ENCODE peak calls at places on chromosomes 5 and 9, in nine cellular contexts. Z is H1; W is T-helper 17 cell; P is uterus; X is stimulated activated CD8-positive, alpha-beta memory T cell treated with anti-CD3 and anti-CD28 coated beads, Interleukin-12 subunit alpha, Interleukin-12 subunit beta, amount 100 ng/mL, for 1 hour; K is NCI-H69; F is GM12892; D is A549; J is GM10248. S is an unnamed sample.

GRCh38 chr5:20606006-20606405 is 618.0 kb upstream of the CDH18 start:
- DNase-seq in P (no peak), F (no peak), X (no peak), Z (no peak), K (peak; percentile 23), D (no peak), J (no peak), W (no peak), S (no peak)

GRCh38 chr9:126151031-126151670 is 175.5 kb upstream of the MVB12B start:
- DNase-seq in D (no peak), F (no peak), K (peak; percentile 99), J (no peak), P (no peak), Z (no peak), X (no peak), W (no peak), S (no peak)

GRCh38 chr5:2376486-2376885 is 375.0 kb downstream of the IRX2 start:
- DNase-seq in Z (no peak), P (no peak), X (no peak), J (no peak), F (no peak), D (no peak), K (no peak), W (no peak), S (no peak)

GRCh38 chr9:79917417-79917816 is 345.7 kb downstream of the TLE4 start:
- DNase-seq in J (no peak), P (no peak), W (no peak), Z (no peak), D (no peak), F (no peak), K (no peak), X (no peak), S (no peak)

GRCh38 chr5:54637654-54638053 is 120.1 kb downstream of the SNX18 start:
- DNase-seq in J (no peak), K (no peak), D (no peak), Z (no peak), P (peak; percentile 51), F (no peak), W (no peak), X (no peak), S (no peak)

GRCh38 chr5:61472172-61472958 is 140.3 kb downstream of the ZSWIM6 start:
- DNase-seq in F (no peak), W (no peak), J (no peak), D (no peak), X (no peak), Z (no peak), P (no peak), K (no peak), S (no peak)

GRCh38 chr9:114674798-114675554 is 7.0 kb downstream of the TEX48 start:
- DNase-seq in P (no peak), K (peak; percentile 62), F (no peak), D (no peak), W (no peak), J (no peak), Z (no peak), X (no peak), S (peak; percentile 40)

GRCh38 chr9:35954942-35955546 is 2.9 kb downstream of the OR2S2 start:
- DNase-seq in J (peak; percentile 71), K (peak; percentile 67), X (peak; percentile 15), W (no peak), F (peak; percentile 25), Z (no peak), P (peak; percentile 37), D (peak; percentile 42), S (peak; percentile 84)

GRCh38 chr5:54836959-54837534 is 148.3 kb downstream of the ESM1 start:
- DNase-seq in Z (no peak), X (no peak), D (no peak), K (no peak), P (no peak), W (no peak), J (no peak), F (no peak), S (peak; percentile 83)

GRCh38 chr5:1322955-1323802 is 21.7 kb downstream of the CLPTM1L start:
- DNase-seq in W (no peak), K (no peak), P (peak; percentile 12), X (no peak), D (no peak), J (no peak), F (peak; percentile 5), Z (no peak), S (no peak)

GRCh38 chr9:110890416-110890815 is 147.9 kb downstream of the LPAR1 start:
- DNase-seq in P (no peak), J (no peak), K (no peak), Z (no peak), D (no peak), F (no peak), W (no peak), X (no peak), S (no peak)

GRCh38 chr9:99894826-99895225 is 11.6 kb upstream of the STX17 start:
- DNase-seq in P (no peak), Z (no peak), W (no peak), X (no peak), K (no peak), F (no peak), D (no peak), J (no peak), S (no peak)

GRCh38 chr5:179614745-179615144 is 8.7 kb downstream of the HNRNPH1 start:
- DNase-seq in D (no peak), K (no peak), W (no peak), X (no peak), P (no peak), F (no peak), Z (no peak), J (no peak), S (no peak)

GRCh38 chr5:82859439-82860140 is 217.6 kb downstream of the TMEM167A start:
- DNase-seq in J (no peak), D (no peak), X (no peak), Z (no peak), W (no peak), K (no peak), F (no peak), P (no peak), S (no peak)

GRCh38 chr5:73640861-73641320 is 14.9 kb downstream of the ARHGEF28 start:
- DNase-seq in K (no peak), J (no peak), X (no peak), D (no peak), W (no peak), Z (no peak), P (no peak), F (no peak), S (peak; percentile 70)

GRCh38 chr9:136537896-136538598 is 7.8 kb downstream of the NOTCH1 start:
- DNase-seq in F (no peak), J (no peak), X (no peak), K (no peak), Z (no peak), W (no peak), D (no peak), P (no peak), S (peak; percentile 44)

GRCh38 chr9:86410281-86410680 is 56.1 kb upstream of the TUT7 start:
- DNase-seq in F (no peak), J (no peak), P (no peak), D (no peak), X (no peak), W (no peak), Z (peak; percentile 38), K (peak; percentile 18), S (no peak)

GRCh38 chr9:134661791-134662142 is 20.2 kb downstream of the COL5A1 start:
- DNase-seq in F (no peak), J (no peak), K (no peak), X (no peak), W (no peak), P (peak; percentile 72), Z (no peak), D (no peak), S (peak; percentile 73)

GRCh38 chr5:32233696-32234447 is 59.8 kb upstream of the GOLPH3 start:
- DNase-seq in Z (no peak), D (no peak), X (no peak), K (peak; percentile 69), F (no peak), P (no peak), J (no peak), W (no peak), S (peak; percentile 91)

GRCh38 chr9:117783828-117784227 is 79.6 kb downstream of the TLR4 start:
- DNase-seq in K (peak; percentile 22), Z (no peak), F (no peak), D (no peak), X (peak; percentile 3), J (peak; percentile 29), P (no peak), W (no peak), S (no peak)

GRCh38 chr9:128920381-128921058 is at the start of gene PHYHD1:
- DNase-seq in J (no peak), X (no peak), P (peak; percentile 72), W (no peak), Z (no peak), F (no peak), K (peak; percentile 61), D (no peak), S (peak; percentile 41)

GRCh38 chr5:41856644-41857491 is 13.4 kb downstream of the OXCT1 start:
- DNase-seq in P (peak; percentile 23), J (peak; percentile 54), Z (no peak), F (no peak), X (peak; percentile 41), W (no peak), K (peak; percentile 76), D (peak; percentile 42), S (peak; percentile 66)

GRCh38 chr9:132023409-132024180 is 56.1 kb downstream of the MED27 start:
- DNase-seq in W (no peak), X (no peak), F (no peak), J (no peak), K (peak; percentile 88), Z (no peak), P (no peak), D (no peak), S (no peak)

GRCh38 chr5:21774791-21775190 is 1078.4 kb downstream of the CDH12 start:
- DNase-seq in P (no peak), W (no peak), K (peak; percentile 74), X (no peak), Z (no peak), D (no peak), F (no peak), J (no peak), S (peak; percentile 75)

GRCh38 chr5:114361724-114362196 is at the start of gene KCNN2:
- DNase-seq in F (peak; percentile 31), X (no peak), P (peak; percentile 50), D (peak; percentile 45), Z (peak; percentile 87), W (no peak), K (peak; percentile 93), J (peak; percentile 54), S (peak; percentile 56)

GRCh38 chr9:128103589-128103962 is 24.0 kb downstream of the PTGES2 start:
- DNase-seq in P (no peak), D (no peak), F (no peak), X (no peak), K (peak; percentile 66), Z (no peak), J (no peak), W (no peak), S (no peak)

GRCh38 chr5:16727937-16728336 is 111.1 kb upstream of the RETREG1 start:
- DNase-seq in P (no peak), X (no peak), F (no peak), J (no peak), Z (no peak), D (no peak), K (peak; percentile 92), W (no peak), S (no peak)

GRCh38 chr9:98854206-98854756 is 46.8 kb downstream of the GALNT12 start:
- DNase-seq in F (no peak), K (peak; percentile 12), P (no peak), D (no peak), W (no peak), J (no peak), Z (no peak), X (no peak), S (no peak)

GRCh38 chr9:109074236-109074889 is 45.4 kb downstream of the TMEM245 start:
- DNase-seq in F (no peak), X (no peak), J (no peak), Z (no peak), K (no peak), D (no peak), P (no peak), W (no peak), S (no peak)

GRCh38 chr9:136808075-136808780 is 480 bp downstream of the RABL6 start:
- DNase-seq in X (peak; percentile 30), P (no peak), D (no peak), J (no peak), W (peak; percentile 40), Z (no peak), K (peak; percentile 65), F (no peak), S (peak; percentile 25)

GRCh38 chr9:90943341-90943740 is 141.7 kb downstream of the SYK start:
- DNase-seq in P (no peak), Z (no peak), J (no peak), W (no peak), X (no peak), F (no peak), D (no peak), K (no peak), S (no peak)